ENCODE peak calls at places on chromosomes 6 and 20, in seven cellular contexts. Q, J, X, D, F, P and R are unnamed samples.

GRCh38 chr6:169428532-169428931 is 174.9 kb upstream of the THBS2 start:
- DNase-seq in D (no peak), X (no peak), J (peak; percentile 40), Q (no peak), F (no peak), P (no peak), R (peak; percentile 42)

GRCh38 chr6:30881987-30882763 is 2.1 kb upstream of the DDR1 start:
- DNase-seq in Q (peak; percentile 55), J (peak; percentile 47), X (peak; percentile 77), D (no peak), P (peak; percentile 64), F (no peak), R (peak; percentile 78)

GRCh38 chr6:170244721-170245201 is 46.1 kb downstream of the DLL1 start:
- DNase-seq in F (no peak), X (no peak), J (no peak), P (no peak), D (no peak), Q (peak; percentile 53), R (no peak)

GRCh38 chr6:137872071-137872470 is 5.0 kb downstream of the TNFAIP3 start:
- DNase-seq in P (no peak), D (no peak), J (no peak), Q (no peak), F (peak; percentile 30), X (peak; percentile 47), R (no peak)

GRCh38 chr20:45969712-45970634 is 2.0 kb downstream of the ZNF335 start:
- DNase-seq in J (peak; percentile 45), Q (peak; percentile 53), F (peak; percentile 69), P (peak; percentile 74), D (no peak), X (peak; percentile 64), R (peak; percentile 87)

GRCh38 chr6:151390276-151391020 is 911 bp downstream of the ZBTB2 start:
- DNase-seq in Q (peak; percentile 98), F (peak; percentile 99), J (peak; percentile 99), D (peak; percentile 94), X (peak; percentile 98), P (peak; percentile 99), R (peak; percentile 100)

GRCh38 chr6:104540743-104541142 is 319.0 kb downstream of the HACE1 start:
- DNase-seq in P (peak; percentile 94), Q (no peak), D (no peak), X (peak; percentile 44), F (peak; percentile 88), J (no peak), R (no peak)

GRCh38 chr6:25726122-25726911 is 28.2 kb upstream of the SLC17A4 start:
- DNase-seq in J (no peak), X (no peak), F (no peak), D (no peak), P (no peak), Q (no peak), R (no peak)

GRCh38 chr20:3156811-3157619 is 2.6 kb downstream of the FASTKD5 start:
- DNase-seq in P (no peak), Q (no peak), J (no peak), D (no peak), F (peak; percentile 13), X (peak; percentile 26), R (no peak)

GRCh38 chr20:59743767-59744485 is 139.6 kb downstream of the PHACTR3 start:
- DNase-seq in X (no peak), J (no peak), F (no peak), P (no peak), D (no peak), Q (peak; percentile 83), R (peak; percentile 34)

GRCh38 chr6:130848945-130849344 is 21.7 kb downstream of the SMLR1 start:
- DNase-seq in F (no peak), X (no peak), P (no peak), Q (peak; percentile 37), J (no peak), D (no peak), R (peak; percentile 43)

GRCh38 chr6:124741341-124741740 is 220.9 kb upstream of the RNF217 start:
- DNase-seq in D (no peak), Q (no peak), P (no peak), F (peak; percentile 51), J (no peak), X (peak; percentile 5), R (no peak)

GRCh38 chr6:13466304-13467215 is 20.8 kb downstream of the GFOD1 start:
- DNase-seq in J (no peak), X (no peak), D (no peak), F (no peak), P (no peak), Q (no peak), R (no peak)

GRCh38 chr6:150346346-150346745 is 22.5 kb upstream of the IYD start:
- DNase-seq in X (no peak), D (no peak), Q (no peak), F (no peak), P (no peak), J (no peak), R (no peak)

GRCh38 chr6:170445487-170445886 is 107.6 kb downstream of the PSMB1 start:
- DNase-seq in P (no peak), X (no peak), F (no peak), D (no peak), Q (no peak), J (no peak), R (no peak)

GRCh38 chr6:49888742-49889431 is 22.6 kb upstream of the CRISP1 start:
- DNase-seq in Q (no peak), J (no peak), F (peak; percentile 77), X (no peak), P (no peak), D (no peak), R (peak; percentile 71)

GRCh38 chr6:152295920-152296319 is 341.2 kb downstream of the SYNE1 start:
- DNase-seq in P (no peak), D (no peak), F (no peak), X (no peak), J (no peak), Q (no peak), R (no peak)

GRCh38 chr20:63733579-63734081 is 2.8 kb upstream of the LIME1 start:
- DNase-seq in P (no peak), D (no peak), F (no peak), Q (no peak), J (no peak), X (no peak), R (no peak)

GRCh38 chr20:15011631-15012030 is 674.2 kb upstream of the FLRT3 start:
- DNase-seq in Q (no peak), F (no peak), X (no peak), D (no peak), P (no peak), J (no peak), R (no peak)

GRCh38 chr20:48877299-48877698 is 44.2 kb upstream of the ARFGEF2 start:
- DNase-seq in Q (no peak), X (no peak), F (no peak), D (no peak), P (no peak), J (no peak), R (no peak)

GRCh38 chr20:33434434-33434833 is 9.1 kb downstream of the SNTA1 start:
- DNase-seq in P (no peak), Q (no peak), F (no peak), J (no peak), D (no peak), X (no peak), R (no peak)
- H3K23ac ChIP-seq in P (no peak overlapping the region), Q (no peak overlapping the region), F (no peak overlapping the region), J (no peak overlapping the region), D (no peak overlapping the region), X (no peak overlapping the region), R (no peak overlapping the region)

GRCh38 chr6:108091288-108091687 is 16.7 kb upstream of the OSTM1 start:
- DNase-seq in P (no peak), Q (no peak), X (no peak), F (no peak), D (no peak), J (no peak), R (no peak)
- H3K23ac ChIP-seq in P (no peak overlapping the region), Q (no peak overlapping the region), X (no peak overlapping the region), F (no peak overlapping the region), D (no peak overlapping the region), J (no peak overlapping the region), R (no peak overlapping the region)

DNA sequence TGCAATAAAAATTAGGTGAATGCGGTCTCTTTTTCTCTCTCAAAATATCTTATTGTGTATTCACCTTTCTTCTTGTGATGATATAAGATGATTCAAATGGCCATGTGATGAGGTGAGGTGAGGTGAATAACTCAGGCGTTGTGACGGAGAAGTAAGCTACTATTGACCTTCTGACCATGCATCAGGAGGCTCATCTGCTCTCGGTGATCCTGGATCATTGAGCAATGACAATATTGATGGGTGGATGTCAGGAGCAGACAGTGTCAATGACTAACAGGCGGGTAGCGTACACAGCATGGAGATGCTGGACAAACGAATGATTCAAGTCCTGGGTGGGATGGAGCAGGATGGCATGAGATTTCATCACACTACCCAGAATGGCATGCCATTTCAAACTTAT is 119.7 kb downstream of the PXDC1 start:
- DNase-seq in J (no peak), P (no peak), X (no peak), F (no peak), Q (no peak), D (no peak), R (no peak)
- H3K23ac ChIP-seq in J (no peak overlapping the region), P (no peak overlapping the region), X (no peak overlapping the region), F (no peak overlapping the region), Q (no peak overlapping the region), D (no peak overlapping the region), R (no peak overlapping the region)

GRCh38 chr20:57841297-57841866 is 131.6 kb upstream of the PMEPA1 start:
- DNase-seq in P (no peak), F (no peak), J (no peak), Q (peak; percentile 17), D (no peak), X (no peak), R (no peak)

GRCh38 chr20:57847104-57847503 is 137.3 kb upstream of the PMEPA1 start:
- DNase-seq in F (no peak), P (no peak), J (no peak), D (no peak), X (no peak), Q (no peak), R (no peak)

GRCh38 chr20:57848282-57848681 is 138.5 kb upstream of the PMEPA1 start:
- DNase-seq in D (no peak), P (no peak), J (no peak), X (no peak), Q (no peak), F (no peak), R (no peak)

GRCh38 chr20:57843941-57844625 is 134.3 kb upstream of the PMEPA1 start:
- DNase-seq in J (no peak), F (no peak), Q (peak; percentile 22), D (no peak), P (no peak), X (no peak), R (no peak)

DNA sequence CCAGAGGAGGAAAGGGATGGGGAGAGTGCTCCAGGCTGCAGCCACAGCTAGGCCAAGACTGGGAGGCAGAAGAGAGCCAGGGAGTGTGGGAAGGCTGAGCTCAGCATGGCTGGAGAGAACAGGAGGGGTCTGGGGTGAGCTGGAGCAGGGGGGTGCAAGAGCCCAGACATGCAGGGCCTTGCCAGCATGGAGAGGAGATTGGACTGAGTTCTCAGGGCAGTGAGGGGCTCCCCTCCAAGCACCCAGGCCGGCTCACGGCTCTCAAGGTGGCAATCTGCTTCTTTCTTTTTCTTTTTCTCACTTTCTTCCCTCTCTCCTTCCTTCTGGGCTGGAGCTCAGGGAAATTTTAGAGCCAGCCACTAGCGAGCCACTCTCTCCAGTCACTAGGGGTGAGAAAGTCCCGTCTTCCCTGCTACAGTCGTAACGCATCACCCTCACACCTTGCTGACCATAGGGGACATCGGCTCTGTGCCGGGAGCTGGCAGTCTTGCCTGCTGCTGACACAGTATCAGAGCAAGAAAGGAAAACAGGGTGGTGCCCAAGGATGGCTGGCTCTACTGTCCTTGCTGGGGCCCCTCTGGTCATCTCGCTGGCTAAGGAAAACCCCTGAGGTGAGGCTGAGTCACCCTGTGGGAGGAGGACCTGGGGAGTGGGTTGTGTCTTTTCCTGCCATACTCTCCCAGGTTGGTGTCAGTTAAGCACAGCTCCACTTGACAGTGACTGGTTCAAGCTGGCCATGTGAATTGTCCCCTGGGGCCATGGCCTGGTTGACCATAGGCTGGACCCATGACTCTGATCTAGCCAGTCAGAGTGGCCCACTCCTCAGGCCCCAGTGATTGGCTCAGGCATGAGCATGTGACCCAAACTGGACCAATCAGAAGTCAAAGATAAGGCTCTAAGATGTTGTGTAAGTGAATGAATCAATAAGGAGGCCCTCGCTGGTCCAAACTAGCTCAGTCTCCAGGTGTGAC is 135.1 kb upstream of the PMEPA1 start:
- DNase-seq in F (no peak), J (no peak), D (no peak), X (no peak), P (no peak), Q (peak; percentile 17), R (peak; percentile 14)
- H3K23ac ChIP-seq in F (no peak overlapping the region), J (peak overlapping the region; percentile 8), D (no peak overlapping the region), X (no peak overlapping the region), P (no peak overlapping the region), Q (no peak overlapping the region), R (no peak overlapping the region)